ENCODE peak calls at places on chromosomes 11 and 22, in six cellular contexts. Q is ovary; I is CD4-positive, alpha-beta T cell; G is stomach; L is WTC11; R is AG09319. S is an unnamed sample.
A peak's percentile ranks its signal among the peaks of the same experiment; 100 is the strongest.

GRCh38 chr11:20058749-20059458 is 101.4 kb downstream of the DBX1 start:
- DNase-seq in Q (no peak), G (no peak), I (no peak), L (no peak), R (no peak), S (no peak)

GRCh38 chr11:7511405-7511804 is 2.4 kb upstream of the PPFIBP2 start:
- DNase-seq in Q (peak; percentile 60), R (no peak), L (no peak), G (peak; percentile 80), I (no peak), S (no peak)

GRCh38 chr11:3947084-3947483 is 91.6 kb downstream of the STIM1 start:
- DNase-seq in I (peak; percentile 37), L (no peak), G (no peak), Q (no peak), R (no peak), S (no peak)

GRCh38 chr11:84780689-84781293 is 846.4 kb downstream of the DLG2 start:
- DNase-seq in R (no peak), I (no peak), Q (no peak), G (no peak), L (no peak), S (no peak)

GRCh38 chr11:690738-691633 is 4.0 kb downstream of the DEAF1 start:
- DNase-seq in G (no peak), I (no peak), L (no peak), R (no peak), Q (no peak), S (peak; percentile 82)

GRCh38 chr22:22243033-22243680 is 1.4 kb upstream of the VPREB1 start:
- DNase-seq in I (no peak), R (no peak), Q (no peak), L (no peak), G (no peak), S (no peak)

GRCh38 chr11:71537537-71537936 is 288 bp upstream of the KRTAP5-8 start:
- DNase-seq in Q (no peak), I (no peak), L (no peak), G (no peak), R (no peak), S (no peak)

GRCh38 chr11:20671856-20672546 is 2.6 kb downstream of the NELL1 start:
- DNase-seq in G (no peak), I (no peak), R (no peak), Q (no peak), L (no peak), S (no peak)

GRCh38 chr22:48596111-48596860 is 1231.4 kb downstream of the BRD1 start:
- DNase-seq in I (no peak), G (no peak), Q (no peak), L (no peak), R (no peak), S (no peak)

GRCh38 chr22:37176464-37177061 is 11.5 kb downstream of the C1QTNF6 start:
- DNase-seq in L (no peak), Q (peak; percentile 75), R (no peak), G (peak; percentile 62), I (no peak), S (no peak)

GRCh38 chr11:68655406-68655805 is 28.9 kb upstream of the GAL start:
- DNase-seq in G (no peak), I (no peak), R (no peak), L (no peak), Q (no peak), S (no peak)

GRCh38 chr11:85076535-85077330 is 550.4 kb downstream of the DLG2 start:
- DNase-seq in I (no peak), G (no peak), L (no peak), Q (no peak), R (no peak), S (no peak)

GRCh38 chr11:111735262-111736116 is 30.7 kb downstream of the PPP2R1B start:
- DNase-seq in Q (peak; percentile 84), G (peak; percentile 54), R (peak; percentile 98), L (no peak), I (no peak), S (no peak)

GRCh38 chr11:119108151-119108856 is 1.2 kb downstream of the C2CD2L start:
- DNase-seq in I (no peak), Q (no peak), R (no peak), G (peak; percentile 53), L (peak; percentile 38), S (no peak)

GRCh38 chr11:109864161-109864661 is 229.0 kb upstream of the ZC3H12C start:
- DNase-seq in R (no peak), Q (no peak), I (no peak), G (no peak), L (no peak), S (no peak)

DNA sequence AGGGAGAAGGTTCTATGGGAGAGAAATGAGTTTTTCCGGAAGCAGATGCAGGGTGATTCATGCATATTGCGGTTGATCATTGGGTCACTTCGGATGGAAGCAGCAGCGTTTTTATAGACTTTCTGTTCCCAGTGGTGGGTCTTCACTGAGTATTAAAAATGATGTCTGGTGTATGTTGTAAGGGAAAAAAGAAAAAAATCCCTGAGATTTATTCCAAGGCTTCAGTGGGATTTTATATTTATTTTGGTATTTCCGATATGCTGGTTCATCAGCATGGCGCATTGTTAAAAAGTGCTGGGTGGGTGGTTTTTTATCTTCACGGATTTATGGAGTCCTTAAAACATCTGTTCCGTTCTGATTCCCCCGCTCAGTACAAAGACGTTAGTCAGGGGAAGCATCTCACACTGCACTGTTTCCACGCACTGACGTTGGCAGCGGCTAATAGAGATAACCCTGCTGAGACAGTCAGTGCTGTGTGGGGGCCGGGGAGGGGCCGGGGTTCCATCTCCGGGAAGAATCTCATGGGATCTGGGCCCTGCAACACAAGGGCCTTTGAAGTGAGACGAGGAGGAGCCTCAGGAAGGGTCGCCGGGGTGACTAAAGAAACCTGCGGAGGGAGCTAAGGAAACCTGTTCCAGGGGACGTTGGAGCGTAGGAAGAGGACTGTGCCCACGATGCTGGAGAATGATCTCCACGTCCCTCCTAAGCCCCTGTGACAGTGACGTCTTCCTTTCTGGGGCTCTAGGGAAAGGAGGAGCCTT is 390.0 kb downstream of the NTM start:
- DNase-seq in L (peak; percentile 64), Q (no peak), I (no peak), R (no peak), G (no peak), S (no peak)
- TF ChIP-seq CTCF in L (no peak), Q (no peak), I (no peak), R (no peak), G (no peak), S (no peak)

DNA sequence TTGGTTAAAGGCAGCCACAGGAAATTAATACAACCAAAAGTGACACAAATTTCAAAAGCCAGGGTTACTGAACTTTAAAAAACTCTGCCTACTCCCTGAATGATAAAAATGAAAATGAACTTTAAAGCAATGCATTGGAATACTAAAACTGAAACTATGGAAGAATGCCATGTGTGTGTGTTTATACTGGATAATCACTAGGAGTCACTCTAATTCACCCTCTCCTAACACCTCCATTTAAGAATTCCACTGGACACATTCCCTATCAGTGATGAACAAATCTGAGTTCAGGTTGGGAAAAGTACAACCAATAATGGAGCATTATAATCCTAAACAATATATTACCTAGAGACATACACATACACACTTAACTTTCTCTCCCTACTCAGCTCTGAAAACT is 27.5 kb upstream of the PLAAT3 start:
- DNase-seq in I (no peak), R (peak; percentile 3), L (no peak), G (no peak), Q (no peak), S (no peak)
- TF ChIP-seq CTCF in I (no peak), R (no peak), L (no peak), G (no peak), Q (no peak), S (no peak)

DNA sequence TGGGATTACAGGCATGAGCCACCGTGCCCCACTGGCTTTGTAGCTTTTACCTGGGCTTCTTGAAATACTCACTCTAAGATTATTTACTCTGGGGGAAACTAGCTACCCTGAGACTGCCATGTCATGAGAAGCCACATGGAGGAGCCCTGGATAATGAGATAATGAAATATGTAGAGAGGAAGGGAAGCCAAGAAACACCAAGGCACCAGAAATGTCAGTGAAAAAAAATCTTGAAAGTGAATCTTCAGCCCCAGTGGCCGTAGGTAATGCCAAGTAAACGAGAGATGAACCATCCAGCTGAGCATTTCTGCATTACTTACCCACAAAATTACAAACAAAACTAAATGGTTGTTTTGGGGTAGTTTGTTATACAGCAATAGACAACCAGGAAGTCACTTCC is 125.6 kb downstream of the APIP start:
- DNase-seq in Q (no peak), G (no peak), I (no peak), L (no peak), R (no peak), S (no peak)
- TF ChIP-seq CTCF in Q (no peak), G (no peak), I (no peak), L (no peak), R (no peak), S (no peak)

DNA sequence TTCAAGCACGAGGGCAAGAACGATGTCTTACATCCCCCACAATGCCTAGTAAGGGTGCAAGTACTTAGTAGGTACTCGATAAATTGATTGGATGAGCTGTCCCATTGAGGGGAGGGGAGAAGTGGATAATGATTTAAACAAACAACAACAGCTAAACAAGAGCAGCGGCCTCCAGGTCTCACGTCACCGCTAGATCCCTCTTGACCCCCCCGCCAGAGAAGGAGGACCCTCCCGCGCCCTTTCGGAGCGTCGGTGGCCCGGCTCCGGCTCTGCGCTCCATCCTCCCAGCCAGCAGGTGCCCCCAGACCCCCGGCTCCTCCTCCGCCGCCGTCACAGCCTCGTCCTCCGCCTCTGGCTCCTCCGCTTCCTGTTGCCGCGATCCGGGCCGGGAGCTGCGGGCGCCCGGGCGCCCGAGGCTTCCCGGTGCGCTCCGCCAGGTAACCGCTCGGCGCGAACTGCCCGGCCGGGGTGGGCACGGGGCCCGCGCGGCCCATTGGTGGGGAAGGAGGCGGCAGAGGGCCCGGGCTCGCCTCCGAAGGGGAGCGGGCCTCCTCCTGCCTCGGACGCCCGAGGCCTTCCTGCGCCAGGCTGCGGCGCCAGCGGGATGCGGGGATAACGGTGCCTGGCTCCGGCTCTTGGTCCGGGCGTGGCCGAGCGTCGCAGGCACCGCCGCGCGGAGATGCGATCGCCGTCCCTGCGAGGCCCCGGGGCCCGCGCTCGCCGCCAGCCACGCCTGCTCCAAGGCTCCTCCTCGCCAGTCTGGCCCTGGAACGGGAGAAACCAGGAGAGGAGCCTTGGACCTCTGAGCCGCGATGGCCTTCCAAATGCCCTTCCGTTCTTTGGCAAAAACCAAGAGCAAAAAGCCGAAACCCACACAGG is at the start of gene TLCD5:
- DNase-seq in R (no peak), G (peak; percentile 55), Q (peak; percentile 83), I (peak; percentile 22), L (peak; percentile 88), S (peak; percentile 84)
- TF ChIP-seq CTCF in R (peak; percentile 17), G (no peak), Q (no peak), I (no peak), L (no peak), S (no peak)